ENCODE peak calls at places on chromosomes 1 and 21, in six cellular contexts. A is CD8-positive, alpha-beta memory T cell; X is fibroblast of the aortic adventitia; J is HT-29; D is lower lobe of right lung; O is activated CD8-positive, alpha-beta T cell treated with anti-CD3 and anti-CD28 coated beads for 36 hours. L is an unnamed sample.

GRCh38 chr1:15426492-15427279 is 11.6 kb upstream of the CTRC start:
- DNase-seq in D (no peak), X (no peak), O (no peak), A (no peak), J (peak; percentile 79), L (peak; percentile 57)

GRCh38 chr1:9249534-9250335 is 15.2 kb downstream of the H6PD start:
- DNase-seq in J (no peak), O (peak; percentile 60), A (no peak), X (peak; percentile 35), D (peak; percentile 74), L (peak; percentile 87)

GRCh38 chr1:31669786-31670582 is 25.3 kb upstream of the PEF1 start:
- DNase-seq in A (peak; percentile 50), D (peak; percentile 85), O (peak; percentile 40), X (peak; percentile 53), J (peak; percentile 93), L (no peak)

GRCh38 chr1:53949651-53950050 is 3.5 kb downstream of the LRRC42 start:
- DNase-seq in X (no peak), D (no peak), A (no peak), J (no peak), O (no peak), L (no peak)

GRCh38 chr1:207156095-207156494 is 52.1 kb downstream of the C4BPA start:
- DNase-seq in J (no peak), X (no peak), O (no peak), A (no peak), D (no peak), L (no peak)

GRCh38 chr1:226568077-226568831 is 19.7 kb downstream of the STUM start:
- DNase-seq in O (no peak), J (peak; percentile 13), D (no peak), A (no peak), X (peak; percentile 74), L (peak; percentile 56)

GRCh38 chr1:197980457-197980856 is 63.3 kb downstream of the LHX9 start:
- DNase-seq in O (no peak), D (no peak), X (no peak), J (no peak), A (no peak), L (peak; percentile 7)

GRCh38 chr21:31158789-31159581 is 120.7 kb upstream of the KRTAP19-8 start:
- DNase-seq in D (no peak), J (no peak), X (peak; percentile 15), O (no peak), A (peak; percentile 62), L (no peak)

GRCh38 chr1:29343908-29344307 is 107.6 kb downstream of the PTPRU start:
- DNase-seq in D (no peak), X (no peak), O (no peak), J (no peak), A (no peak), L (no peak)

GRCh38 chr1:64822621-64823020 is 77.7 kb downstream of the RAVER2 start:
- DNase-seq in A (no peak), X (peak; percentile 31), D (no peak), J (no peak), O (no peak), L (no peak)

L was measured in ELF-1.